ENCODE peak calls at places on chromosomes 11 and 22, in five cellular contexts. H, B, C, G and Y are unnamed samples.

GRCh38 chr11:46315033-46315738 is 32.1 kb upstream of the DGKZ start:
- DNase-seq in H (peak), B (no peak), C (peak), G (peak), Y (no peak)

GRCh38 chr22:43090130-43090789 is 1.1 kb upstream of the TTLL1 start:
- DNase-seq in H (no peak), B (peak), C (no peak), G (peak), Y (peak)

GRCh38 chr11:9211322-9211721 is 53.8 kb downstream of the DENND5A start:
- DNase-seq in H (no peak), B (no peak), C (no peak), G (no peak), Y (no peak)

GRCh38 chr22:49036513-49036912 is 791.2 kb downstream of the BRD1 start:
- DNase-seq in H (no peak), B (no peak), C (no peak), G (no peak), Y (no peak)

GRCh38 chr11:122869622-122870021 is 12.9 kb upstream of the JHY start:
- DNase-seq in H (no peak), B (no peak), C (no peak), G (no peak), Y (no peak)

GRCh38 chr11:10865837-10866270 is 8.0 kb upstream of the ZBED5 start:
- DNase-seq in H (no peak), B (no peak), C (no peak), G (no peak), Y (no peak)

GRCh38 chr22:19687561-19688300 is 26.6 kb upstream of the SEPTIN5 start:
- DNase-seq in H (peak), B (no peak), C (no peak), G (no peak), Y (no peak)

GRCh38 chr22:50014655-50015401 is 2.3 kb upstream of the IL17REL start:
- DNase-seq in H (peak), B (peak), C (no peak), G (peak), Y (no peak)

GRCh38 chr11:14119357-14119756 is 156.8 kb downstream of the SPON1 start:
- DNase-seq in H (no peak), B (no peak), C (no peak), G (no peak), Y (no peak)

GRCh38 chr11:114075343-114075610 is 15.8 kb downstream of the ZBTB16 start:
- DNase-seq in H (no peak), B (no peak), C (no peak), G (no peak), Y (no peak)

GRCh38 chr22:49166746-49167145 is 660.9 kb downstream of the BRD1 start:
- DNase-seq in H (no peak), B (no peak), C (no peak), G (no peak), Y (no peak)

GRCh38 chr11:123434262-123434661 is 4.2 kb downstream of the GRAMD1B start:
- DNase-seq in H (no peak), B (no peak), C (no peak), G (peak), Y (no peak)

GRCh38 chr11:133541331-133542095 is 9.2 kb upstream of the OPCML start:
- DNase-seq in H (no peak), B (no peak), C (no peak), G (no peak), Y (no peak)

GRCh38 chr11:71452354-71453020 is 516 bp upstream of the NADSYN1 start:
- DNase-seq in H (peak), B (peak), C (no peak), G (peak), Y (no peak)

GRCh38 chr11:85886089-85887056 is 31.2 kb downstream of the CCDC83 start:
- DNase-seq in H (no peak), B (no peak), C (no peak), G (no peak), Y (peak)

GRCh38 chr11:791658-792534 is 2.0 kb upstream of the CEND1 start:
- DNase-seq in H (peak), B (no peak), C (no peak), G (no peak), Y (no peak)

GRCh38 chr22:23850136-23850611 is 7.5 kb upstream of the SLC2A11 start:
- DNase-seq in H (peak), B (peak), C (no peak), G (no peak), Y (no peak)

GRCh38 chr11:93921695-93922468 is 71.5 kb upstream of the VSTM5 start:
- DNase-seq in H (no peak), B (no peak), C (no peak), G (peak), Y (no peak)

GRCh38 chr11:130737866-130738431 is 178.3 kb downstream of the SNX19 start:
- DNase-seq in H (peak), B (peak), C (no peak), G (no peak), Y (peak)

GRCh38 chr11:2987881-2988280 is 4.2 kb downstream of the NAP1L4 start:
- DNase-seq in H (no peak), B (no peak), C (no peak), G (no peak), Y (no peak)

GRCh38 chr11:123509737-123510578 is 79.9 kb downstream of the GRAMD1B start:
- DNase-seq in H (no peak), B (no peak), C (no peak), G (peak), Y (peak)

GRCh38 chr11:118635642-118636041 is 28.2 kb downstream of the PHLDB1 start:
- DNase-seq in H (no peak), B (no peak), C (no peak), G (no peak), Y (no peak)

GRCh38 chr11:6650104-6650503 is 5.5 kb downstream of the DCHS1 start:
- DNase-seq in H (no peak), B (no peak), C (no peak), G (no peak), Y (no peak)

GRCh38 chr11:70205049-70205725 is 2.1 kb downstream of the FADD start:
- DNase-seq in H (peak), B (no peak), C (no peak), G (no peak), Y (no peak)

GRCh38 chr11:60974726-60975125 is 3.2 kb downstream of the CD6 start:
- DNase-seq in H (no peak), B (no peak), C (no peak), G (no peak), Y (no peak)

GRCh38 chr11:134385774-134386565 is 26.1 kb downstream of the B3GAT1 start:
- DNase-seq in H (no peak), B (no peak), C (no peak), G (no peak), Y (no peak)

GRCh38 chr11:11977206-11977938 is 31.1 kb downstream of the DKK3 start:
- DNase-seq in H (no peak), B (peak), C (no peak), G (no peak), Y (peak)

GRCh38 chr22:46043816-46044717 is 67.1 kb upstream of the WNT7B start:
- DNase-seq in H (peak), B (peak), C (peak), G (no peak), Y (no peak)

GRCh38 chr11:77029829-77030228 is 4.4 kb upstream of the B3GNT6 start:
- DNase-seq in H (no peak), B (no peak), C (no peak), G (no peak), Y (no peak)

GRCh38 chr11:119417726-119418540 is 5.0 kb downstream of the THY1 start:
- DNase-seq in H (no peak), B (no peak), C (no peak), G (no peak), Y (peak)

GRCh38 chr22:30079952-30080533 is at the start of gene HORMAD2:
- DNase-seq in H (no peak), B (peak), C (no peak), G (no peak), Y (no peak)

GRCh38 chr22:26522012-26522411 is 9.7 kb upstream of the TFIP11 start:
- DNase-seq in H (no peak), B (no peak), C (no peak), G (no peak), Y (no peak)

GRCh38 chr11:63993100-63993499 is 6.9 kb downstream of the OTUB1 start:
- DNase-seq in H (no peak), B (no peak), C (no peak), G (no peak), Y (no peak)

GRCh38 chr11:13984616-13985474 is 22.3 kb downstream of the SPON1 start:
- DNase-seq in H (no peak), B (no peak), C (no peak), G (no peak), Y (peak)

GRCh38 chr22:27212617-27213177 is 555.3 kb downstream of the MIAT start:
- DNase-seq in H (no peak), B (no peak), C (no peak), G (peak), Y (peak)

GRCh38 chr11:61616443-61616842 is 35.6 kb upstream of the SYT7 start:
- DNase-seq in H (no peak), B (no peak), C (no peak), G (no peak), Y (no peak)

GRCh38 chr11:44877908-44878459 is 72.7 kb downstream of the TP53I11 start:
- DNase-seq in H (no peak), B (no peak), C (no peak), G (no peak), Y (no peak)

GRCh38 chr11:10688401-10688800 is 5.2 kb downstream of the IRAG1 start:
- DNase-seq in H (no peak), B (no peak), C (no peak), G (peak), Y (no peak)

GRCh38 chr11:78069465-78069864 is 5.8 kb downstream of the THRSP start:
- DNase-seq in H (no peak), B (no peak), C (no peak), G (no peak), Y (no peak)
- H3K4me3 ChIP-seq in H (no peak), B (no peak), C (no peak), G (no peak), Y (no peak)

DNA sequence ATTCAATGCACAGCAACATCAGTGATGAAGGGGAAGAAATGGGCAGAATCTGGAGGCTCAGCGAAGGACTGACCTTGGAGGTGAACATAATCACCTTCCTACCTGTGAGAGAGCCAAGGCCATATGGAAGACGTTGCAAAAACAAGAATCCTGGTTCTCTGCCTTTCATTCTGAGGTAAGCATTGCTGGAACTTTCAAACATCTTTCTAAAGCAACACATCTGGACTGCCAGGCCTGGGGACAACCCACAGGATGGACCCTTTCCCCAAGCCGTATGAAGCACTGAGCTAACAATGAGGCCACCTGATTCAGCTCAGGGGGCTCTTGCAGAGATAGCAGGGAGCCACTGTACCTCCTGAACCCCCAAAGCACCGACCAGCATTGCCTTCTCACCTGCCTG is 70.5 kb downstream of the ETS1 start:
- DNase-seq in H (no peak), B (no peak), C (no peak), G (no peak), Y (no peak)
- H3K4me3 ChIP-seq in H (peak), B (peak), C (peak), G (no peak), Y (peak)

DNA sequence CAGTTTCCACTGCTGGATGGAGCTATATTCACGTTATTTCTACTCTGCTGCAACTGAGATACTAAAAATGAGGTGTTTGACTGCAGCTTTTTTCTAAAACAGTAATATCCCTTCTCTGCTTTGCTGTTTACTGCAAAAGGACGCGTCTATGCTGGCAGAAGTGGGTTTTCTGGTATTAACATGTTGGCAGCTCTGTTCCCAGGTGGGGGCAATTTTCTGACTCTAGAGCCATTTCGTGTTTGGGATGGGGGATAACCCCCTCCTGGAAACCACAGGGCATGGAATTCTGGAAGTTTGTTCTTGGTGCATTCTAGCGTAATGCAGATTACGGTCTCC is 4.9 kb downstream of the GRK2 start:
- DNase-seq in H (no peak), B (no peak), C (no peak), G (no peak), Y (no peak)
- H3K4me3 ChIP-seq in H (peak), B (no peak), C (peak), G (no peak), Y (no peak)

DNA sequence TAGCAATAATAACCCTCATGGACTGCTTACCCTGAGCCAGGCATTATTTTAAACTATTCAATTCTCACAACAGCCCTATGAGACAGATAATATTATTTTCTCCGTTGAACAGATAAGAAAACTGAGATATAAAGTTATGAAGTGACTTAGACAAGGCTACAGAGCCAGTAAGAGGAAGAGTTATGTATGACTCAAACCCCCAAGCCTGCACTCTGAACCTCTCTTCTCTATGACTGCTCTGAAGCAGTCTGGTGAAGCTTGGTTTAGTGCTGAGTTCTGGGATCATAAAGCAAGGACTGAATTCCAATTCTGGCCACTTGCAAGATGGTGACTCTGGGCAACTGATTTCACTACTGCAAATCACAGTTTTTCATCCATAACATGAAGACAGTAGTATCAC is 34.5 kb downstream of the TNKS1BP1 start:
- DNase-seq in H (no peak), B (no peak), C (no peak), G (no peak), Y (no peak)
- H3K4me3 ChIP-seq in H (no peak), B (no peak), C (no peak), G (no peak), Y (no peak)

GRCh38 chr11:1868636-1869291 is 15.9 kb downstream of the LSP1 start:
- DNase-seq in H (peak), B (peak), C (no peak), G (no peak), Y (no peak)
- H3K4me3 ChIP-seq in H (peak), B (no peak), C (no peak), G (no peak), Y (no peak)

GRCh38 chr22:40485813-40486610 is 115.6 kb downstream of the SGSM3 start:
- DNase-seq in H (no peak), B (no peak), C (no peak), G (no peak), Y (no peak)
- H3K4me3 ChIP-seq in H (no peak), B (no peak), C (no peak), G (no peak), Y (no peak)